ENCODE peak calls at places on chromosomes 7 and 10, in six cellular contexts. S is activated T-cell treated with anti-CD3 and anti-CD28 coated beads for 1 hour; A is PC-3; W is activated T-helper 9 cell treated with anti-CD3 and anti-CD28 coated beads, Interleukin-2, amount 50 U/mL, for 16 hours; E is kidney tubule cell; R is RWPE1. I is an unnamed sample.

GRCh38 chr10:62938672-62939071 is 122.5 kb upstream of the EGR2 start:
- DNase-seq in S (no peak), A (no peak), W (no peak), E (no peak), R (no peak), I (no peak)

GRCh38 chr7:126940723-126941307 is 311.9 kb downstream of the GRM8 start:
- DNase-seq in S (no peak), A (peak; percentile 38), W (no peak), E (peak; percentile 91), R (no peak), I (no peak)

GRCh38 chr7:21134631-21135030 is 293.3 kb upstream of the SP4 start:
- DNase-seq in S (no peak), A (no peak), W (no peak), E (no peak), R (no peak), I (no peak)

GRCh38 chr7:33591481-33591880 is 313.9 kb upstream of the BMPER start:
- DNase-seq in S (no peak), A (peak; percentile 45), W (no peak), E (no peak), R (no peak), I (no peak)

GRCh38 chr10:73867871-73868631 is 6.3 kb downstream of the CAMK2G start:
- DNase-seq in S (no peak), A (no peak), W (no peak), E (no peak), R (no peak), I (no peak)

GRCh38 chr10:104767282-104767681 is 126.2 kb downstream of the SORCS3 start:
- DNase-seq in S (no peak), A (no peak), W (no peak), E (no peak), R (no peak), I (no peak)

GRCh38 chr7:73864981-73865711 is 4.2 kb downstream of the TMEM270 start:
- DNase-seq in S (no peak), A (no peak), W (no peak), E (no peak), R (no peak), I (no peak)

GRCh38 chr10:80552151-80552646 is 14.5 kb downstream of the SH2D4B start:
- DNase-seq in S (no peak), A (no peak), W (no peak), E (no peak), R (no peak), I (no peak)

I was measured in mammary epithelial cell.